ENCODE peak calls at places on chromosomes 2 and 18, in six cellular contexts. P is GM12878, D is A549, T is H1, V is K562, E is SK-N-SH. N is an unnamed sample.

GRCh38 chr18:21273568-21273967 is 31.5 kb downstream of the GREB1L start:
- DNase-seq in P (no peak), D (no peak), T (no peak), V (no peak), E (no peak), N (no peak)

GRCh38 chr2:43267393-43267792 is 41.0 kb upstream of the ZFP36L2 start:
- DNase-seq in P (no peak), D (no peak), T (no peak), V (no peak), E (peak), N (no peak)

GRCh38 chr2:157877761-157878400 is 1.8 kb upstream of the ACVR1 start:
- DNase-seq in P (no peak), D (no peak), T (no peak), V (no peak), E (no peak), N (no peak)

GRCh38 chr2:206615417-206616089 is 26.7 kb upstream of the FAM237A start:
- DNase-seq in P (no peak), D (peak), T (no peak), V (no peak), E (no peak), N (peak)

GRCh38 chr2:23901966-23902942 is 24.7 kb downstream of the ATAD2B start:
- DNase-seq in P (no peak), D (no peak), T (no peak), V (no peak), E (no peak), N (no peak)

GRCh38 chr2:85945172-85945571 is 56.4 kb upstream of the ST3GAL5 start:
- DNase-seq in P (no peak), D (no peak), T (no peak), V (no peak), E (no peak), N (no peak)

GRCh38 chr18:10685484-10685883 is 159.7 kb downstream of the NAPG start:
- DNase-seq in P (peak), D (no peak), T (no peak), V (no peak), E (no peak), N (no peak)

GRCh38 chr18:55317322-55317721 is 270.7 kb downstream of the TCF4 start:
- DNase-seq in P (no peak), D (no peak), T (no peak), V (no peak), E (no peak), N (no peak)

GRCh38 chr2:109030870-109031480 is 42.0 kb upstream of the EDAR start:
- DNase-seq in P (no peak), D (no peak), T (no peak), V (no peak), E (no peak), N (no peak)

GRCh38 chr2:135744761-135745314 is 3.2 kb downstream of the UBXN4 start:
- DNase-seq in P (no peak), D (peak), T (no peak), V (peak), E (peak), N (peak)

GRCh38 chr18:79405781-79406575 is 10.2 kb downstream of the NFATC1 start:
- DNase-seq in P (peak), D (no peak), T (no peak), V (no peak), E (no peak), N (no peak)

GRCh38 chr2:166803314-166803986 is 84.8 kb upstream of the XIRP2 start:
- DNase-seq in P (no peak), D (no peak), T (no peak), V (peak), E (peak), N (peak)

GRCh38 chr18:33123852-33124251 is 316.7 kb downstream of the CCDC178 start:
- DNase-seq in P (no peak), D (no peak), T (no peak), V (no peak), E (no peak), N (no peak)

GRCh38 chr18:59966913-59967312 is 67.1 kb downstream of the PMAIP1 start:
- DNase-seq in P (no peak), D (no peak), T (no peak), V (no peak), E (no peak), N (no peak)

GRCh38 chr2:16047701-16048100 is 107.4 kb downstream of the MYCN start:
- DNase-seq in P (no peak), D (no peak), T (no peak), V (no peak), E (no peak), N (no peak)

GRCh38 chr2:37645363-37645762 is 26.1 kb downstream of the CDC42EP3 start:
- DNase-seq in P (no peak), D (peak), T (no peak), V (no peak), E (no peak), N (no peak)

GRCh38 chr18:55144226-55144625 is 185.0 kb upstream of the CCDC68 start:
- DNase-seq in P (no peak), D (no peak), T (no peak), V (no peak), E (no peak), N (no peak)

GRCh38 chr2:156653670-156654069 is 217.5 kb downstream of the GPD2 start:
- DNase-seq in P (no peak), D (no peak), T (no peak), V (no peak), E (no peak), N (no peak)

GRCh38 chr2:3639015-3639630 is 18.9 kb upstream of the ALLC start:
- DNase-seq in P (no peak), D (no peak), T (no peak), V (no peak), E (no peak), N (no peak)

GRCh38 chr2:216445489-216445888 is 33.2 kb downstream of the SMARCAL1 start:
- DNase-seq in P (no peak), D (no peak), T (no peak), V (no peak), E (no peak), N (no peak)

GRCh38 chr2:23940976-23941605 is 828 bp downstream of the UBXN2A start:
- DNase-seq in P (peak), D (no peak), T (no peak), V (no peak), E (peak), N (peak)

GRCh38 chr2:132608222-132608795 is 61.7 kb downstream of the LYPD1 start:
- DNase-seq in P (no peak), D (no peak), T (no peak), V (no peak), E (no peak), N (no peak)

GRCh38 chr2:171837736-171838135 is 56.3 kb downstream of the SLC25A12 start:
- DNase-seq in P (no peak), D (no peak), T (no peak), V (no peak), E (no peak), N (peak)

GRCh38 chr2:21415234-21415633 is 291.5 kb downstream of the TDRD15 start:
- DNase-seq in P (no peak), D (peak), T (no peak), V (peak), E (peak), N (peak)

GRCh38 chr18:61829108-61829507 is 63.7 kb downstream of the RNF152 start:
- DNase-seq in P (no peak), D (no peak), T (no peak), V (no peak), E (no peak), N (no peak)

GRCh38 chr2:240983996-240984498 is 14.4 kb upstream of the SNED1 start:
- DNase-seq in P (no peak), D (peak), T (no peak), V (no peak), E (no peak), N (no peak)

GRCh38 chr2:217616936-217617335 is 385.9 kb downstream of the TNS1 start:
- DNase-seq in P (no peak), D (no peak), T (no peak), V (no peak), E (no peak), N (no peak)

GRCh38 chr18:33751613-33752221 is 173.7 kb downstream of the ASXL3 start:
- DNase-seq in P (no peak), D (peak), T (no peak), V (peak), E (no peak), N (no peak)

GRCh38 chr2:45044916-45045315 is 35.7 kb upstream of the SIX2 start:
- DNase-seq in P (no peak), D (no peak), T (no peak), V (no peak), E (peak), N (no peak)
- TF ChIP-seq RAD21 in P (no peak), D (no peak), T (no peak), V (no peak), E (no peak), N (no peak)

GRCh38 chr2:42218712-42219111 is 49.6 kb downstream of the EML4 start:
- DNase-seq in P (no peak), D (no peak), T (no peak), V (no peak), E (no peak), N (no peak)

GRCh38 chr2:42214669-42215068 is 45.5 kb downstream of the EML4 start:
- DNase-seq in P (no peak), D (no peak), T (no peak), V (no peak), E (no peak), N (no peak)

GRCh38 chr2:42217307-42217706 is 48.2 kb downstream of the EML4 start:
- DNase-seq in P (no peak), D (no peak), T (no peak), V (no peak), E (no peak), N (peak)

GRCh38 chr2:42217914-42218313 is 48.8 kb downstream of the EML4 start:
- DNase-seq in P (no peak), D (no peak), T (no peak), V (no peak), E (no peak), N (no peak)

DNA sequence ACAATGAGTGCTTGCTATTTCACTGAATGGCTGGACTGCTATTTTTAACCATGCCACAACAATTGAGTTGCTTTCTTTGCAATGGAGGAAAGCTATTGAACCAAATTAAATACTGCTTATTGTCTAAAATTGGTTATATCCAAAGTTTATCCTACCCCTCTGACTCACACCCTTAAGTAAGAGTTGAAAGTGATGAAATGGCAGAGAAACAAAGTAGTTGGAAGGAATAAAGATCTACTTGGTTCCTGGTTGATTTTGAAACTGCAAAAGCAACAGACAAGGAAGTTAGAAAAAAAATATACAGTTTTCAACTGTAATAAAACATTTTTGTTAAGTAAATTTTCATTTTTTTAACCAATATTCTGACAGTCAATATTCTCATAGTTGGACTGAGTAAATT is 47.6 kb downstream of the EML4 start:
- DNase-seq in P (no peak), D (peak), T (no peak), V (no peak), E (no peak), N (no peak)
- TF ChIP-seq CHD2 in P (no peak), D (no peak), T (no peak), V (no peak), E (no peak), N (no peak)

GRCh38 chr2:144333144-144333555 is 186.8 kb downstream of the ZEB2 start:
- DNase-seq in P (no peak), D (no peak), T (no peak), V (no peak), E (no peak), N (no peak)

GRCh38 chr2:144330951-144331651 is 188.8 kb downstream of the ZEB2 start:
- DNase-seq in P (no peak), D (no peak), T (no peak), V (peak), E (peak), N (no peak)

GRCh38 chr2:144332356-144333143 is 187.4 kb downstream of the ZEB2 start:
- DNase-seq in P (no peak), D (peak), T (peak), V (peak), E (peak), N (peak)

GRCh38 chr2:144331652-144332355 is 188.1 kb downstream of the ZEB2 start:
- DNase-seq in P (no peak), D (no peak), T (no peak), V (no peak), E (peak), N (no peak)

DNA sequence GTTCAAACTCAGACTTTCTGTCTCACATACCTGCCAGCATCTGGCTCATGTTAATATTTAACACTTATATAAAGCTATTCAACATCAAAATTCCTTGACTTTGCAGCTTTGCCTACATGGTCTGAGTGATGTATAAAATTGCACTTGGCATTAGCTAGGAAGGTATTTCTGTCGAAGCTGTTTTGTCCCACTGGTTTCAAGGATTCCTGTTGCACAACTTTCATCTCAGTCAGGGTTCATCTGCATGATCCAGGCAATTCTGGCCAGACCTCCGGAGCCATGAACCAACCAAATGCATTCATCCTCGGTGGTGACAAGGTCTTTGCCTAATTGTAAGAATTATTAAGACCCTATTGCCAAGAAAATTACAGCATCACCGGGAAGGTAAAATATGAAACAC is 185.4 kb downstream of the ZEB2 start:
- DNase-seq in P (no peak), D (no peak), T (no peak), V (no peak), E (no peak), N (no peak)
- TF ChIP-seq RAD21 in P (no peak), D (no peak), T (no peak), V (no peak), E (no peak), N (no peak)

GRCh38 chr2:39521876-39522517 is 84.9 kb upstream of the MAP4K3 start:
- DNase-seq in P (no peak), D (no peak), T (no peak), V (no peak), E (no peak), N (no peak)

GRCh38 chr2:39522518-39522877 is 85.4 kb upstream of the MAP4K3 start:
- DNase-seq in P (no peak), D (no peak), T (no peak), V (no peak), E (no peak), N (no peak)

GRCh38 chr2:39524756-39525635 is 87.9 kb upstream of the MAP4K3 start:
- DNase-seq in P (no peak), D (no peak), T (no peak), V (no peak), E (no peak), N (no peak)

GRCh38 chr2:39524061-39524460 is 87.0 kb upstream of the MAP4K3 start:
- DNase-seq in P (no peak), D (no peak), T (no peak), V (no peak), E (no peak), N (no peak)

DNA sequence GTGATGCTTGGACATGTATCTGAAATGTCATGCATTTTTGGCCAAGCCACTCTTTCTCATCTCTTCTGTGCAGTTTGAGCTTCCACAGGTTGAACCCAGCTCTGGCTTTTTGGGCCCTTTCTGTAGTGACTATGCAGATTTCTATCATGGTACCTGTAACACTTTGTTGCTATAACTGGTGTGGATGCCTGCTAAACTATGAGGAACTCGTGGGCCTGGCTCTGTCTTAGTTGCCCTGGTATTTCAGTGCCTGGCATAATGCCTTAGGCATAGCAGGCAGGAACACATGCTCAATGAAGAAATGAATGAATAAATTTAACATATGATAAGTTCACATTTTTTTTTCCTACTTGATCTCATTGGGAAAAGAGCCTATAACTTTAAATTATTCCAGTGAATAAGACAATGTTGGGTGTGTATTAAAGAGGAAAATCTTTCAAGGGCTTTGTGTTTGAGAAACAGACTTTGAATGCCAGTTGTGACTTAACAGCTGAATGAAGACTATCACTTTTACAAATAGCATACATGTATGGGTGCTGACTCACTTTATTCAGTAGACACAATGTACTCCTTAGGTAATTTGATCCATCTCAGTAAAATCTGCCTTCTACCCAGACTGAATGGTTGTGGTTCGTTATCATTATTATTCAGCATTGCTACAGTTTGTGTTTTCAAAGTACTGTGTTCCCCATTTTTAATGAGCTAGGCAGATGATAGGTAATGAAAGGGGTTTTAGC is 86.4 kb upstream of the MAP4K3 start:
- DNase-seq in P (no peak), D (peak), T (no peak), V (peak), E (no peak), N (peak)
- TF ChIP-seq CHD2 in P (no peak), D (no peak), T (no peak), V (no peak), E (no peak), N (no peak)

GRCh38 chr2:8458461-8459459 is 223.1 kb upstream of the ID2 start:
- DNase-seq in P (no peak), D (no peak), T (no peak), V (no peak), E (no peak), N (no peak)
- TF ChIP-seq RAD21 in P (no peak), D (no peak), T (no peak), V (no peak), E (no peak), N (no peak)

GRCh38 chr2:237530472-237531433 is 35.6 kb upstream of the PRLH start:
- DNase-seq in P (no peak), D (no peak), T (no peak), V (no peak), E (no peak), N (no peak)

GRCh38 chr2:237534380-237534779 is 32.0 kb upstream of the PRLH start:
- DNase-seq in P (no peak), D (no peak), T (no peak), V (no peak), E (no peak), N (no peak)

GRCh38 chr2:237529452-237530402 is 36.6 kb upstream of the PRLH start:
- DNase-seq in P (peak), D (no peak), T (no peak), V (no peak), E (no peak), N (no peak)

GRCh38 chr2:237533668-237534138 is 32.7 kb upstream of the PRLH start:
- DNase-seq in P (no peak), D (no peak), T (no peak), V (no peak), E (no peak), N (no peak)

DNA sequence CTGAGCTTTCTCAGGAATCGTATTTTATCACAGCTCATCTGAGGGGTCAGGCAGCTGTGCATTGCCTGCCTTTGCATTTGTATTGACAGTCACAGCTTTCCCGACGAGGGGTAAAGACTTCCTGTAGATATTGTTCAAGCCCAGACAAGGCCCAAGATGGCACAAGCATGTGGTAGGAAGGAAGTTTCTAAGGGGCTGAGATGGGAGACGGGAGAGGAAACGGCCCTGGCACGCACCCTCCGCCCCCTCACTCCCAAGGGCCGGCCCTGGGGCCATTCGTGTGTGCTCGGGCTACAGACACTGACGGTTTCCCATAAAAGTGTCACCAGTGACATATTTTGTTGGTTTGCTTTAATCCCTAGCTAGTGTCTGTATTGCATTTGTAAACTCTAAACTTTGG is 34.1 kb upstream of the PRLH start:
- DNase-seq in P (no peak), D (no peak), T (no peak), V (no peak), E (no peak), N (no peak)
- TF ChIP-seq CHD2 in P (no peak), D (no peak), T (no peak), V (no peak), E (no peak), N (no peak)

GRCh38 chr2:64202206-64202864 is 58.1 kb upstream of the PELI1 start:
- DNase-seq in P (peak), D (peak), T (no peak), V (no peak), E (no peak), N (no peak)

GRCh38 chr2:64204716-64205115 is 60.5 kb upstream of the PELI1 start:
- DNase-seq in P (no peak), D (no peak), T (no peak), V (no peak), E (no peak), N (no peak)

GRCh38 chr2:64203131-64204005 is 59.1 kb upstream of the PELI1 start:
- DNase-seq in P (no peak), D (no peak), T (no peak), V (no peak), E (no peak), N (no peak)

GRCh38 chr2:64204006-64204632 is 59.9 kb upstream of the PELI1 start:
- DNase-seq in P (peak), D (no peak), T (no peak), V (no peak), E (no peak), N (no peak)

GRCh38 chr2:64201086-64201627 is 56.9 kb upstream of the PELI1 start:
- DNase-seq in P (no peak), D (no peak), T (no peak), V (no peak), E (no peak), N (no peak)
- TF ChIP-seq RAD21 in P (no peak), D (no peak), T (no peak), V (no peak), E (no peak), N (no peak)

GRCh38 chr2:53334610-53335009 is 433.0 kb upstream of the CHAC2 start:
- DNase-seq in P (no peak), D (no peak), T (no peak), V (no peak), E (no peak), N (no peak)
- TF ChIP-seq CHD2 in P (no peak), D (no peak), T (no peak), V (no peak), E (no peak), N (no peak)